ENCODE peak calls at places on chromosomes 12 and 14, in ten cellular contexts. D is CD8-positive, alpha-beta T cell; O is HFF-Myc; Z is foreskin fibroblast; J is endothelial cell; S is pancreas; N is GM10248; B is GM13977; K is body of pancreas; Y is IMR-90. E is an unnamed sample.

GRCh38 chr12:14691560-14691959 is 4.8 kb downstream of the GUCY2C start:
- DNase-seq in D (no peak), O (peak), Z (no peak), J (no peak), S (no peak), N (no peak), B (no peak), K (peak), Y (no peak), E (no peak)

GRCh38 chr12:131789638-131790037 is 38.6 kb upstream of the MMP17 start:
- DNase-seq in D (no peak), O (no peak), Z (no peak), J (no peak), S (no peak), N (no peak), B (no peak), K (no peak), Y (no peak), E (no peak)

GRCh38 chr14:76937181-76938091 is 91.1 kb downstream of the IRF2BPL start:
- DNase-seq in D (no peak), O (no peak), Z (peak), J (no peak), S (no peak), N (no peak), B (no peak), K (no peak), Y (peak), E (no peak)

GRCh38 chr12:1203735-1204019 is 212.7 kb downstream of the ERC1 start:
- DNase-seq in D (no peak), O (no peak), Z (no peak), J (no peak), S (no peak), N (no peak), B (no peak), K (no peak), Y (no peak), E (no peak)

GRCh38 chr12:88202500-88202899 is 60.4 kb downstream of the TMTC3 start:
- DNase-seq in D (no peak), O (no peak), Z (peak), J (no peak), S (no peak), N (no peak), B (no peak), K (no peak), Y (peak), E (no peak)

GRCh38 chr14:78240567-78240966 is 70.4 kb downstream of the NRXN3 start:
- DNase-seq in D (no peak), O (no peak), Z (no peak), J (no peak), S (no peak), N (no peak), B (no peak), K (no peak), Y (no peak), E (no peak)

GRCh38 chr12:106084048-106084671 is 54.6 kb downstream of the NUAK1 start:
- DNase-seq in D (no peak), O (peak), Z (peak), J (no peak), S (no peak), N (no peak), B (no peak), K (no peak), Y (peak), E (no peak)

GRCh38 chr12:79119796-79120195 is 255.2 kb downstream of the SYT1 start:
- DNase-seq in D (no peak), O (no peak), Z (no peak), J (no peak), S (no peak), N (no peak), B (no peak), K (no peak), Y (no peak), E (no peak)

GRCh38 chr14:54001189-54001878 is 44.7 kb upstream of the BMP4 start:
- DNase-seq in D (no peak), O (no peak), Z (peak), J (no peak), S (no peak), N (no peak), B (no peak), K (no peak), Y (no peak), E (no peak)

GRCh38 chr14:24368562-24369252 is 723 bp downstream of the NFATC4 start:
- DNase-seq in D (peak), O (peak), Z (peak), J (peak), S (peak), N (peak), B (peak), K (peak), Y (peak), E (peak)

GRCh38 chr14:77105118-77105517 is 7.1 kb downstream of the CIPC start:
- DNase-seq in D (no peak), O (no peak), Z (no peak), J (no peak), S (no peak), N (no peak), B (no peak), K (no peak), Y (no peak), E (no peak)

GRCh38 chr14:79749051-79749450 is 462.3 kb downstream of the DIO2 start:
- DNase-seq in D (no peak), O (no peak), Z (no peak), J (no peak), S (no peak), N (no peak), B (no peak), K (no peak), Y (no peak), E (no peak)

GRCh38 chr14:50924848-50925247 is 19.4 kb downstream of the PYGL start:
- DNase-seq in D (no peak), O (no peak), Z (no peak), J (no peak), S (no peak), N (no peak), B (no peak), K (no peak), Y (no peak), E (no peak)

GRCh38 chr12:11749943-11750690 is 100.6 kb downstream of the ETV6 start:
- DNase-seq in D (no peak), O (no peak), Z (no peak), J (no peak), S (no peak), N (peak), B (peak), K (no peak), Y (no peak), E (peak)

GRCh38 chr14:105891221-105891602 is 364.8 kb downstream of the TMEM121 start:
- DNase-seq in D (no peak), O (no peak), Z (no peak), J (no peak), S (peak), N (peak), B (no peak), K (no peak), Y (no peak), E (no peak)

GRCh38 chr12:70598467-70599194 is 38.6 kb downstream of the PTPRB start:
- DNase-seq in D (no peak), O (no peak), Z (no peak), J (no peak), S (no peak), N (no peak), B (no peak), K (no peak), Y (no peak), E (no peak)

GRCh38 chr12:57726884-57727757 is 11.4 kb downstream of the AGAP2 start:
- DNase-seq in D (no peak), O (no peak), Z (no peak), J (peak), S (peak), N (peak), B (peak), K (peak), Y (no peak), E (peak)
- TF ChIP-seq CTCF in D (no peak), O (peak), Z (peak), J (no peak), S (no peak), N (no peak), B (no peak), K (no peak), Y (peak), E (no peak)

GRCh38 chr12:75511116-75512048 is at the start of gene KRR1:
- DNase-seq in D (peak), O (peak), Z (peak), J (peak), S (peak), N (peak), B (peak), K (peak), Y (peak), E (peak)
- TF ChIP-seq CTCF in D (no peak), O (no peak), Z (no peak), J (peak), S (no peak), N (no peak), B (no peak), K (no peak), Y (no peak), E (no peak)

GRCh38 chr14:97301931-97302559 is 504.9 kb downstream of the VRK1 start:
- DNase-seq in D (no peak), O (no peak), Z (no peak), J (no peak), S (no peak), N (no peak), B (no peak), K (no peak), Y (no peak), E (no peak)
- TF ChIP-seq CTCF in D (no peak), O (no peak), Z (no peak), J (no peak), S (no peak), N (no peak), B (peak), K (no peak), Y (no peak), E (no peak)

DNA sequence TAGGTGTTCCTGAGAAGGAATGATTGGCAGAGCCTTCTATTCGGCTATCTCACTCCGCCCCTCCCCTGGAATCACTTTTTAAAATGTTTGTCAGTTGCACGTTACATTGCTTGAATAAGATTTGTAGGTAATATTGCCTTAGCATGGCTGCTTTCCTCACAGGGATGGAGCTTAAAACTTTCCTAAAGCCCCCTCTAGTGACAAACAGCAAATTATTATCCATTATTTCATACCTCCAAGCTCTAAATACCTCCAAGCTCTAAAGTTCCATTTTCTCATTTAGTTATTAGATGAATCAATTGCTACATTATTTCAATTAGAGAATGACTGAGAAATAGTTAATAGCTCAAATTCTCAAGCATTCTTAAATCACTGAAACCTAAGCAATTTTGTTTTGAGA is 5.1 kb upstream of the SPATA7 start:
- DNase-seq in D (no peak), O (no peak), Z (peak), J (no peak), S (no peak), N (peak), B (peak), K (no peak), Y (peak), E (peak)
- TF ChIP-seq CTCF in D (no peak), O (peak), Z (peak), J (no peak), S (no peak), N (peak), B (peak), K (peak), Y (peak), E (no peak)

DNA sequence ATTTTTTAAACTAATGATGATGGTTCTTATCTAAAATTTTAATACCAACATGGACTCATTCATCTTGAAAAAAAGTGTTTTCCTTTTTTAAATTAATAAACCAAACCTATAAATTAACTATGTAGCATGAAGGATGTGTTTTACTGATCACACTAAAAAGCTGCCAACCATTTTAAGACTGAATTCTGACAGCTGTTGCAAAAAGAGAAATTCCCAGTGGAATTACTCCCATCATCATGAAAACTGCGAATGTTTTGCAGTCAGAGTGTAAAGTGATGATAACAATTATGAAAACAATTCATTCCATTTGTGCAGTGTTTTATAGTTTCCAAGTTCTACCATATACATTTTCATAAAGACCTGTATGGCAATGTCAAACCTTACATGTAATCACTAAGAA is 232.8 kb downstream of the SLC2A13 start:
- DNase-seq in D (no peak), O (no peak), Z (no peak), J (no peak), S (no peak), N (no peak), B (no peak), K (no peak), Y (no peak), E (no peak)
- TF ChIP-seq CTCF in D (no peak), O (no peak), Z (no peak), J (no peak), S (no peak), N (no peak), B (no peak), K (no peak), Y (no peak), E (no peak)

GRCh38 chr14:61742383-61742782 is 19.8 kb upstream of the SNAPC1 start:
- DNase-seq in D (no peak), O (no peak), Z (no peak), J (no peak), S (no peak), N (no peak), B (no peak), K (no peak), Y (no peak), E (no peak)

GRCh38 chr14:61749264-61749663 is 13.0 kb upstream of the SNAPC1 start:
- DNase-seq in D (no peak), O (no peak), Z (peak), J (no peak), S (no peak), N (no peak), B (no peak), K (no peak), Y (peak), E (no peak)

GRCh38 chr14:61739133-61739532 is 23.1 kb upstream of the SNAPC1 start:
- DNase-seq in D (no peak), O (no peak), Z (no peak), J (no peak), S (no peak), N (no peak), B (no peak), K (no peak), Y (no peak), E (no peak)

GRCh38 chr14:61747342-61747741 is 14.9 kb upstream of the SNAPC1 start:
- DNase-seq in D (no peak), O (no peak), Z (no peak), J (no peak), S (no peak), N (no peak), B (no peak), K (no peak), Y (no peak), E (no peak)

DNA sequence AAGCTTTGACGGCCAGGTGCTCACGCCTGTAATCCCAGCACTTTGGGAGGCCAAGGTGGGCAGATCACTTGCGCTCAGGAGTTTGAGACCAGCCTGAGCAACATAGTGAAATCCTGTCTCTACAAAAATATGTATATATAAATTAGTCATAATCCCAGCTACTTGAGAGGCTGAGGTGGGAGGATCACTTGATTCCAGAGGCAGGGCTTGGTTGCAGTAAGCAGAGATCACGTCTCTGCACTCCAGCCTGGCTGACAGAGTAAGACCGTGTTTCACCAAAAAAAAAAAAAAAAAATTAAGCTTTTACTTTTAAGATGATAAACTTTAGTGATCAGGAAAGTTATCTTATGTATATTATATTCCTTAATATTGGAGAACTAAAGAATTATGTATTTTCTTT is 18.0 kb upstream of the SNAPC1 start:
- DNase-seq in D (no peak), O (no peak), Z (no peak), J (no peak), S (no peak), N (no peak), B (no peak), K (no peak), Y (no peak), E (no peak)
- TF ChIP-seq CTCF in D (no peak), O (no peak), Z (no peak), J (no peak), S (no peak), N (no peak), B (no peak), K (no peak), Y (no peak), E (no peak)

DNA sequence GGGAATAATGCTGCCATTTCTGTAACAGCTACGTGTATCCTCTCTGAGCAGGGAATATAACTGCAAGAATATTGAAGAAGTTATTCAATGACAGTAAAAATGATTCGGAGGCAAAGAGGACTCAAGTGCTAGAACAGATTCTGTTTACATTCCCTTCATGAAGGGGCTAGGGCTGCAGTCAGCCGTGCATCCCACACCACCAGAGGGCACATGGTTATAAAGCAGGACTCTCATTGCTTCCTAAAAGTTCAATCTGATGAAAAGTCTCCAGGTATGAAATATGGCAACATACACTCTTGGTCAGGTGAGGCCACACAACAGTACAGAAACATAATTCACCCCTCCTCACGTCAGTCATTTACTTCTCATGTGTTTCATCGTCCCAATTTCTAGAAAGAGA is 34.0 kb downstream of the TCHP start:
- DNase-seq in D (no peak), O (no peak), Z (peak), J (no peak), S (no peak), N (no peak), B (no peak), K (no peak), Y (peak), E (no peak)
- TF ChIP-seq CTCF in D (no peak), O (peak), Z (peak), J (peak), S (no peak), N (peak), B (peak), K (no peak), Y (peak), E (no peak)

GRCh38 chr14:104821971-104822608 is 21.2 kb downstream of the ZBTB42 start:
- DNase-seq in D (no peak), O (no peak), Z (no peak), J (no peak), S (peak), N (no peak), B (no peak), K (no peak), Y (no peak), E (no peak)

GRCh38 chr14:104818714-104819161 is 17.8 kb downstream of the ZBTB42 start:
- DNase-seq in D (no peak), O (no peak), Z (no peak), J (no peak), S (peak), N (no peak), B (no peak), K (no peak), Y (no peak), E (no peak)

GRCh38 chr14:104819361-104819771 is 18.5 kb downstream of the ZBTB42 start:
- DNase-seq in D (no peak), O (no peak), Z (no peak), J (no peak), S (peak), N (no peak), B (no peak), K (no peak), Y (no peak), E (no peak)

GRCh38 chr14:104821229-104821945 is 20.5 kb downstream of the ZBTB42 start:
- DNase-seq in D (no peak), O (no peak), Z (peak), J (no peak), S (peak), N (no peak), B (no peak), K (no peak), Y (no peak), E (no peak)

GRCh38 chr14:104820669-104821228 is 19.8 kb downstream of the ZBTB42 start:
- DNase-seq in D (no peak), O (no peak), Z (peak), J (peak), S (peak), N (no peak), B (no peak), K (peak), Y (peak), E (no peak)
- TF ChIP-seq CTCF in D (no peak), O (peak), Z (peak), J (no peak), S (peak), N (no peak), B (no peak), K (peak), Y (peak), E (no peak)